ENCODE peak calls at places on chromosomes 3 and 15, in nine cellular contexts. One of them, this sample, is unnamed.

GRCh38 chr15:81394609-81395008 is 20.6 kb upstream of the TMC3 start:
- DNase-seq in H9: no peak
- DNase-seq in RWPE1: peak; percentile 33
- DNase-seq in BE2C: no peak
- DNase-seq in tibial artery: no peak
- DNase-seq in tibial nerve: no peak
- DNase-seq in NB4: no peak
- DNase-seq in chondrocyte: no peak
- DNase-seq in fibroblast of mammary gland: peak; percentile 35
- DNase-seq in this sample: no peak

GRCh38 chr3:33364531-33365128 is 75.6 kb downstream of the UBP1 start:
- DNase-seq in tibial artery: no peak
- DNase-seq in RWPE1: no peak
- DNase-seq in tibial nerve: no peak
- DNase-seq in BE2C: no peak
- DNase-seq in H9: no peak
- DNase-seq in fibroblast of mammary gland: peak; percentile 27
- DNase-seq in NB4: no peak
- DNase-seq in chondrocyte: no peak
- DNase-seq in this sample: no peak

GRCh38 chr15:95603802-95604201 is 726.7 kb upstream of the NR2F2 start:
- DNase-seq in H9: no peak
- DNase-seq in tibial nerve: no peak
- DNase-seq in NB4: no peak
- DNase-seq in fibroblast of mammary gland: peak; percentile 25
- DNase-seq in BE2C: no peak
- DNase-seq in tibial artery: no peak
- DNase-seq in RWPE1: no peak
- DNase-seq in chondrocyte: no peak
- DNase-seq in this sample: no peak

GRCh38 chr15:100114100-100114499 is 227.7 kb downstream of the ADAMTS17 start:
- DNase-seq in RWPE1: no peak
- DNase-seq in fibroblast of mammary gland: peak; percentile 79
- DNase-seq in NB4: no peak
- DNase-seq in H9: no peak
- DNase-seq in BE2C: no peak
- DNase-seq in tibial nerve: peak; percentile 65
- DNase-seq in tibial artery: peak; percentile 90
- DNase-seq in chondrocyte: no peak
- DNase-seq in this sample: no peak

GRCh38 chr15:74656935-74657535 is 38.8 kb downstream of the EDC3 start:
- DNase-seq in BE2C: no peak
- DNase-seq in tibial artery: no peak
- DNase-seq in H9: no peak
- DNase-seq in fibroblast of mammary gland: no peak
- DNase-seq in chondrocyte: no peak
- DNase-seq in RWPE1: no peak
- DNase-seq in tibial nerve: no peak
- DNase-seq in NB4: no peak
- DNase-seq in this sample: no peak

GRCh38 chr15:86903642-86904421 is 824.2 kb downstream of the AGBL1 start:
- DNase-seq in BE2C: no peak
- DNase-seq in NB4: no peak
- DNase-seq in RWPE1: no peak
- DNase-seq in tibial nerve: no peak
- DNase-seq in fibroblast of mammary gland: no peak
- DNase-seq in H9: no peak
- DNase-seq in chondrocyte: no peak
- DNase-seq in tibial artery: no peak
- DNase-seq in this sample: no peak

GRCh38 chr3:182104811-182105316 is 393.1 kb downstream of the SOX2 start:
- DNase-seq in H9: no peak
- DNase-seq in RWPE1: peak; percentile 1
- DNase-seq in tibial artery: no peak
- DNase-seq in BE2C: no peak
- DNase-seq in NB4: no peak
- DNase-seq in chondrocyte: no peak
- DNase-seq in fibroblast of mammary gland: no peak
- DNase-seq in tibial nerve: no peak
- DNase-seq in this sample: no peak

GRCh38 chr3:30495172-30496124 is 111.0 kb upstream of the TGFBR2 start:
- DNase-seq in RWPE1: no peak
- DNase-seq in H9: no peak
- DNase-seq in chondrocyte: no peak
- DNase-seq in tibial artery: no peak
- DNase-seq in BE2C: no peak
- DNase-seq in NB4: peak; percentile 23
- DNase-seq in tibial nerve: no peak
- DNase-seq in fibroblast of mammary gland: peak; percentile 30
- DNase-seq in this sample: no peak

GRCh38 chr3:79264892-79265291 is 502.9 kb downstream of the ROBO1 start:
- DNase-seq in BE2C: no peak
- DNase-seq in fibroblast of mammary gland: no peak
- DNase-seq in tibial artery: no peak
- DNase-seq in RWPE1: no peak
- DNase-seq in H9: no peak
- DNase-seq in NB4: no peak
- DNase-seq in tibial nerve: no peak
- DNase-seq in chondrocyte: no peak
- DNase-seq in this sample: no peak

GRCh38 chr15:39125904-39126303 is 455.0 kb upstream of the THBS1 start:
- DNase-seq in fibroblast of mammary gland: peak; percentile 67
- DNase-seq in H9: peak; percentile 53
- DNase-seq in NB4: peak; percentile 56
- DNase-seq in RWPE1: peak; percentile 31
- DNase-seq in chondrocyte: no peak
- DNase-seq in BE2C: peak; percentile 51
- DNase-seq in tibial artery: no peak
- DNase-seq in tibial nerve: no peak
- DNase-seq in this sample: no peak

GRCh38 chr3:36894924-36895323 is 49.9 kb downstream of the TRANK1 start:
- DNase-seq in RWPE1: no peak
- DNase-seq in NB4: peak; percentile 25
- DNase-seq in tibial nerve: no peak
- DNase-seq in tibial artery: no peak
- DNase-seq in H9: no peak
- DNase-seq in chondrocyte: no peak
- DNase-seq in BE2C: no peak
- DNase-seq in fibroblast of mammary gland: no peak
- DNase-seq in this sample: no peak

GRCh38 chr15:40706121-40706520 is 11.1 kb downstream of the RAD51 start:
- DNase-seq in fibroblast of mammary gland: no peak
- DNase-seq in tibial artery: no peak
- DNase-seq in chondrocyte: no peak
- DNase-seq in tibial nerve: no peak
- DNase-seq in BE2C: no peak
- DNase-seq in H9: no peak
- DNase-seq in RWPE1: no peak
- DNase-seq in NB4: no peak
- DNase-seq in this sample: no peak

GRCh38 chr3:11002456-11002855 is 9.9 kb downstream of the SLC6A1 start:
- DNase-seq in chondrocyte: no peak
- DNase-seq in H9: no peak
- DNase-seq in tibial nerve: no peak
- DNase-seq in fibroblast of mammary gland: no peak
- DNase-seq in tibial artery: no peak
- DNase-seq in NB4: no peak
- DNase-seq in BE2C: no peak
- DNase-seq in RWPE1: no peak
- DNase-seq in this sample: no peak

GRCh38 chr3:61868499-61868898 is 307.1 kb downstream of the PTPRG start:
- DNase-seq in RWPE1: no peak
- DNase-seq in chondrocyte: no peak
- DNase-seq in fibroblast of mammary gland: no peak
- DNase-seq in tibial artery: no peak
- DNase-seq in H9: no peak
- DNase-seq in tibial nerve: no peak
- DNase-seq in NB4: no peak
- DNase-seq in BE2C: no peak
- DNase-seq in this sample: no peak

GRCh38 chr15:76336254-76337046 is at the start of gene ISL2:
- DNase-seq in tibial artery: no peak
- DNase-seq in fibroblast of mammary gland: peak; percentile 45
- DNase-seq in BE2C: peak; percentile 56
- DNase-seq in chondrocyte: no peak
- DNase-seq in H9: peak; percentile 97
- DNase-seq in RWPE1: peak; percentile 100
- DNase-seq in NB4: peak; percentile 99
- DNase-seq in tibial nerve: no peak
- DNase-seq in this sample: peak; percentile 52

GRCh38 chr3:146223401-146224373 is 27.2 kb downstream of the PLSCR4 start:
- DNase-seq in H9: no peak
- DNase-seq in tibial nerve: no peak
- DNase-seq in fibroblast of mammary gland: peak; percentile 52
- DNase-seq in tibial artery: no peak
- DNase-seq in chondrocyte: no peak
- DNase-seq in RWPE1: no peak
- DNase-seq in NB4: no peak
- DNase-seq in BE2C: no peak
- DNase-seq in this sample: no peak

GRCh38 chr15:89019436-89019835 is 68.8 kb upstream of the ABHD2 start:
- DNase-seq in tibial nerve: no peak
- DNase-seq in BE2C: no peak
- DNase-seq in chondrocyte: no peak
- DNase-seq in fibroblast of mammary gland: no peak
- DNase-seq in RWPE1: no peak
- DNase-seq in tibial artery: no peak
- DNase-seq in NB4: no peak
- DNase-seq in H9: no peak
- DNase-seq in this sample: no peak

GRCh38 chr3:56923546-56924224 is 121.9 kb upstream of the ARHGEF3 start:
- DNase-seq in tibial nerve: peak; percentile 25
- DNase-seq in fibroblast of mammary gland: peak; percentile 40
- DNase-seq in RWPE1: peak; percentile 38
- DNase-seq in H9: no peak
- DNase-seq in NB4: no peak
- DNase-seq in BE2C: no peak
- DNase-seq in tibial artery: no peak
- DNase-seq in chondrocyte: no peak
- DNase-seq in this sample: no peak

GRCh38 chr3:62582495-62583172 is 209.3 kb upstream of the FEZF2 start:
- DNase-seq in RWPE1: no peak
- DNase-seq in tibial nerve: no peak
- DNase-seq in tibial artery: no peak
- DNase-seq in H9: no peak
- DNase-seq in chondrocyte: no peak
- DNase-seq in NB4: no peak
- DNase-seq in fibroblast of mammary gland: no peak
- DNase-seq in BE2C: no peak
- DNase-seq in this sample: no peak

GRCh38 chr3:119664370-119664769 is 4.0 kb upstream of the POPDC2 start:
- DNase-seq in RWPE1: no peak
- DNase-seq in NB4: no peak
- DNase-seq in fibroblast of mammary gland: peak; percentile 47
- DNase-seq in BE2C: no peak
- DNase-seq in H9: no peak
- DNase-seq in chondrocyte: no peak
- DNase-seq in tibial nerve: no peak
- DNase-seq in tibial artery: no peak
- DNase-seq in this sample: no peak

GRCh38 chr3:188491276-188491687 is 337.3 kb downstream of the LPP start:
- DNase-seq in RWPE1: no peak
- DNase-seq in fibroblast of mammary gland: peak; percentile 78
- DNase-seq in BE2C: no peak
- DNase-seq in chondrocyte: no peak
- DNase-seq in H9: no peak
- DNase-seq in NB4: no peak
- DNase-seq in tibial nerve: no peak
- DNase-seq in tibial artery: no peak
- DNase-seq in this sample: no peak

GRCh38 chr15:25859838-25860645 is 3.1 kb downstream of the ATP10A start:
- DNase-seq in BE2C: no peak
- DNase-seq in NB4: no peak
- DNase-seq in tibial artery: peak; percentile 86
- DNase-seq in H9: no peak
- DNase-seq in fibroblast of mammary gland: no peak
- DNase-seq in RWPE1: no peak
- DNase-seq in tibial nerve: no peak
- DNase-seq in chondrocyte: no peak
- DNase-seq in this sample: no peak

GRCh38 chr3:188279696-188280398 is 125.9 kb downstream of the LPP start:
- DNase-seq in RWPE1: no peak
- DNase-seq in BE2C: no peak
- DNase-seq in NB4: no peak
- DNase-seq in fibroblast of mammary gland: no peak
- DNase-seq in tibial nerve: no peak
- DNase-seq in tibial artery: no peak
- DNase-seq in H9: no peak
- DNase-seq in chondrocyte: no peak
- DNase-seq in this sample: no peak

GRCh38 chr3:94716326-94717018 is 653.6 kb downstream of the NSUN3 start:
- DNase-seq in tibial artery: no peak
- DNase-seq in BE2C: no peak
- DNase-seq in tibial nerve: no peak
- DNase-seq in H9: no peak
- DNase-seq in fibroblast of mammary gland: no peak
- DNase-seq in NB4: no peak
- DNase-seq in chondrocyte: no peak
- DNase-seq in RWPE1: no peak
- DNase-seq in this sample: no peak
- TF ChIP-seq CTCF in tibial artery: no peak
- TF ChIP-seq CTCF in BE2C: peak; percentile 45
- TF ChIP-seq CTCF in tibial nerve: peak; percentile 16
- TF ChIP-seq CTCF in H9: peak; percentile 52
- TF ChIP-seq CTCF in fibroblast of mammary gland: no peak
- TF ChIP-seq CTCF in NB4: no peak
- TF ChIP-seq CTCF in chondrocyte: peak; percentile 68
- TF ChIP-seq CTCF in RWPE1: no peak
- TF ChIP-seq CTCF in this sample: peak; percentile 23

GRCh38 chr3:112415390-112415789 is 82.4 kb downstream of the CD200 start:
- DNase-seq in H9: no peak
- DNase-seq in tibial nerve: no peak
- DNase-seq in NB4: no peak
- DNase-seq in chondrocyte: no peak
- DNase-seq in tibial artery: no peak
- DNase-seq in BE2C: no peak
- DNase-seq in RWPE1: no peak
- DNase-seq in fibroblast of mammary gland: no peak
- DNase-seq in this sample: no peak
- TF ChIP-seq CTCF in H9: no peak
- TF ChIP-seq CTCF in tibial nerve: no peak
- TF ChIP-seq CTCF in NB4: no peak
- TF ChIP-seq CTCF in chondrocyte: no peak
- TF ChIP-seq CTCF in tibial artery: no peak
- TF ChIP-seq CTCF in BE2C: no peak
- TF ChIP-seq CTCF in RWPE1: no peak
- TF ChIP-seq CTCF in fibroblast of mammary gland: no peak
- TF ChIP-seq CTCF in this sample: no peak

GRCh38 chr3:13091898-13092620 is 18.8 kb upstream of the IQSEC1 start:
- DNase-seq in tibial nerve: peak; percentile 89
- DNase-seq in chondrocyte: no peak
- DNase-seq in tibial artery: peak; percentile 89
- DNase-seq in BE2C: peak; percentile 65
- DNase-seq in H9: peak; percentile 89
- DNase-seq in fibroblast of mammary gland: peak; percentile 58
- DNase-seq in RWPE1: peak; percentile 61
- DNase-seq in NB4: peak; percentile 82
- DNase-seq in this sample: peak; percentile 82
- TF ChIP-seq CTCF in tibial nerve: peak; percentile 93
- TF ChIP-seq CTCF in chondrocyte: peak; percentile 91
- TF ChIP-seq CTCF in tibial artery: peak; percentile 96
- TF ChIP-seq CTCF in BE2C: peak; percentile 77
- TF ChIP-seq CTCF in H9: peak; percentile 96
- TF ChIP-seq CTCF in fibroblast of mammary gland: peak; percentile 92
- TF ChIP-seq CTCF in RWPE1: peak; percentile 91
- TF ChIP-seq CTCF in NB4: peak; percentile 81
- TF ChIP-seq CTCF in this sample: peak; percentile 97

GRCh38 chr3:113533534-113533892 is 1.2 kb downstream of the SIDT1 start:
- DNase-seq in BE2C: no peak
- DNase-seq in tibial artery: no peak
- DNase-seq in RWPE1: no peak
- DNase-seq in NB4: peak; percentile 13
- DNase-seq in chondrocyte: no peak
- DNase-seq in fibroblast of mammary gland: no peak
- DNase-seq in tibial nerve: no peak
- DNase-seq in H9: no peak
- DNase-seq in this sample: no peak
- TF ChIP-seq CTCF in BE2C: no peak
- TF ChIP-seq CTCF in tibial artery: no peak
- TF ChIP-seq CTCF in RWPE1: no peak
- TF ChIP-seq CTCF in NB4: no peak
- TF ChIP-seq CTCF in chondrocyte: no peak
- TF ChIP-seq CTCF in fibroblast of mammary gland: no peak
- TF ChIP-seq CTCF in tibial nerve: no peak
- TF ChIP-seq CTCF in H9: no peak
- TF ChIP-seq CTCF in this sample: no peak

This sample was measured in progenitor cell of endocrine pancreas.